ENCODE peak calls at places on chromosomes 1 and 21, in nine cellular contexts. P, D, U, I, R, K, J, X and G are unnamed samples.

GRCh38 chr1:43005460-43006351 is 47.0 kb upstream of the SLC2A1 start:
- DNase-seq in P (no peak), D (no peak), U (no peak), I (no peak), R (no peak), K (no peak), J (peak), X (no peak), G (no peak)

GRCh38 chr1:15428815-15429435 is 9.3 kb upstream of the CTRC start:
- DNase-seq in P (no peak), D (no peak), U (no peak), I (no peak), R (no peak), K (no peak), J (no peak), X (no peak), G (no peak)

GRCh38 chr21:28283652-28284490 is 708.8 kb downstream of the LTN1 start:
- DNase-seq in P (no peak), D (no peak), U (peak), I (no peak), R (peak), K (no peak), J (no peak), X (peak), G (peak)

GRCh38 chr1:78284354-78284753 is 206.4 kb upstream of the PTGFR start:
- DNase-seq in P (no peak), D (no peak), U (peak), I (no peak), R (no peak), K (no peak), J (no peak), X (no peak), G (no peak)

GRCh38 chr1:201763439-201764140 is 65.4 kb upstream of the IPO9 start:
- DNase-seq in P (no peak), D (no peak), U (peak), I (no peak), R (no peak), K (no peak), J (no peak), X (peak), G (no peak)

GRCh38 chr1:236394905-236395779 is 1.1 kb downstream of the EDARADD start:
- DNase-seq in P (no peak), D (peak), U (no peak), I (peak), R (peak), K (peak), J (peak), X (no peak), G (no peak)

GRCh38 chr1:17304155-17304826 is 3.7 kb upstream of the PADI4 start:
- DNase-seq in P (no peak), D (no peak), U (no peak), I (no peak), R (no peak), K (no peak), J (no peak), X (no peak), G (no peak)

GRCh38 chr1:203580733-203581132 is 45.9 kb upstream of the ATP2B4 start:
- DNase-seq in P (no peak), D (no peak), U (no peak), I (no peak), R (no peak), K (no peak), J (no peak), X (no peak), G (no peak)

GRCh38 chr1:21816602-21817302 is 4.7 kb downstream of the LDLRAD2 start:
- DNase-seq in P (no peak), D (no peak), U (peak), I (no peak), R (peak), K (no peak), J (no peak), X (peak), G (peak)

GRCh38 chr1:196659471-196659870 is 7.6 kb downstream of the CFH start:
- DNase-seq in P (no peak), D (no peak), U (no peak), I (no peak), R (no peak), K (no peak), J (no peak), X (no peak), G (no peak)

GRCh38 chr1:2290595-2291510 is 62.7 kb downstream of the SKI start:
- DNase-seq in P (peak), D (peak), U (peak), I (no peak), R (peak), K (peak), J (no peak), X (peak), G (peak)

GRCh38 chr21:44758781-44759627 is 42.6 kb downstream of the UBE2G2 start:
- DNase-seq in P (no peak), D (no peak), U (no peak), I (no peak), R (no peak), K (peak), J (no peak), X (no peak), G (no peak)

GRCh38 chr21:33560965-33561364 is 18.1 kb downstream of the SON start:
- DNase-seq in P (no peak), D (no peak), U (no peak), I (no peak), R (no peak), K (no peak), J (no peak), X (no peak), G (no peak)

GRCh38 chr1:172117800-172118199 is 276.5 kb downstream of the DNM3 start:
- DNase-seq in P (no peak), D (no peak), U (no peak), I (no peak), R (no peak), K (peak), J (no peak), X (no peak), G (no peak)

GRCh38 chr1:24392982-24393645 is 20.5 kb downstream of the STPG1 start:
- DNase-seq in P (no peak), D (no peak), U (no peak), I (no peak), R (no peak), K (no peak), J (no peak), X (no peak), G (no peak)

GRCh38 chr1:234729566-234729965 is 119.6 kb upstream of the IRF2BP2 start:
- DNase-seq in P (no peak), D (no peak), U (no peak), I (no peak), R (no peak), K (no peak), J (no peak), X (peak), G (no peak)

GRCh38 chr1:234613128-234613875 is 3.3 kb upstream of the IRF2BP2 start:
- DNase-seq in P (no peak), D (no peak), U (peak), I (peak), R (no peak), K (no peak), J (no peak), X (peak), G (no peak)

GRCh38 chr1:214029796-214030195 is 42.0 kb downstream of the PROX1 start:
- DNase-seq in P (no peak), D (no peak), U (no peak), I (no peak), R (no peak), K (no peak), J (no peak), X (peak), G (no peak)

GRCh38 chr1:1024421-1025415 is 4.8 kb downstream of the AGRN start:
- DNase-seq in P (no peak), D (no peak), U (no peak), I (no peak), R (no peak), K (no peak), J (peak), X (peak), G (no peak)

GRCh38 chr1:39034114-39034654 is 8.0 kb downstream of the NDUFS5 start:
- DNase-seq in P (no peak), D (no peak), U (no peak), I (no peak), R (no peak), K (peak), J (no peak), X (no peak), G (no peak)

GRCh38 chr1:153397924-153398651 is 7.2 kb upstream of the S100A8 start:
- DNase-seq in P (no peak), D (no peak), U (no peak), I (no peak), R (no peak), K (no peak), J (no peak), X (no peak), G (no peak)

GRCh38 chr1:31214316-31215082 is 25.2 kb downstream of the NKAIN1 start:
- DNase-seq in P (no peak), D (no peak), U (no peak), I (no peak), R (no peak), K (no peak), J (peak), X (no peak), G (no peak)

GRCh38 chr1:46605242-46605641 is 1.2 kb upstream of the MKNK1 start:
- DNase-seq in P (no peak), D (no peak), U (no peak), I (no peak), R (no peak), K (peak), J (no peak), X (no peak), G (no peak)